ENCODE peak calls at places on chromosomes 6 and 20, in six cellular contexts. H is K562, I is SK-N-MC, W is HCT116, Z is GM23338, J is GM12891. O is an unnamed sample.

GRCh38 chr20:18778993-18779392 is 34.6 kb upstream of the SCP2D1 start:
- DNase-seq in I (no peak), W (no peak), H (peak; percentile 7), J (no peak), Z (peak; percentile 52), O (no peak)

GRCh38 chr6:49606696-49607390 is 29.8 kb downstream of the RHAG start:
- DNase-seq in I (peak; percentile 94), H (peak; percentile 76), Z (peak; percentile 78), J (peak; percentile 35), W (peak; percentile 93), O (peak; percentile 8)

GRCh38 chr20:50478162-50479036 is 31.8 kb upstream of the PTPN1 start:
- DNase-seq in I (no peak), J (peak; percentile 37), W (peak; percentile 47), Z (peak; percentile 88), H (peak; percentile 78), O (peak; percentile 52)

GRCh38 chr6:149268768-149269167 is 48.7 kb upstream of the TAB2 start:
- DNase-seq in I (no peak), W (no peak), J (no peak), H (no peak), Z (no peak), O (no peak)

GRCh38 chr6:130724089-130724488 is 103.1 kb upstream of the SMLR1 start:
- DNase-seq in J (no peak), Z (no peak), H (no peak), W (no peak), I (no peak), O (no peak)

GRCh38 chr6:53811082-53811481 is 16.3 kb downstream of the LRRC1 start:
- DNase-seq in H (no peak), I (no peak), J (no peak), W (peak; percentile 65), Z (no peak), O (no peak)

GRCh38 chr20:48618052-48618451 is 209.7 kb downstream of the PREX1 start:
- DNase-seq in I (no peak), Z (no peak), W (no peak), H (no peak), J (no peak), O (no peak)

GRCh38 chr6:44498436-44498835 is 110.9 kb downstream of the CDC5L start:
- DNase-seq in W (no peak), Z (no peak), J (no peak), H (no peak), I (no peak), O (no peak)

GRCh38 chr6:71072508-71072907 is 115.6 kb upstream of the B3GAT2 start:
- DNase-seq in H (no peak), W (no peak), J (no peak), Z (no peak), I (no peak), O (no peak)

GRCh38 chr6:113381957-113382356 is 475.2 kb upstream of the MARCKS start:
- DNase-seq in W (no peak), J (peak; percentile 5), I (peak; percentile 76), Z (peak; percentile 13), H (no peak), O (no peak)

GRCh38 chr6:143675946-143676345 is 1.8 kb upstream of the PHACTR2 start:
- DNase-seq in J (no peak), H (no peak), I (no peak), W (no peak), Z (no peak), O (no peak)

GRCh38 chr6:3522561-3523287 is 65.9 kb upstream of the SLC22A23 start:
- DNase-seq in H (no peak), Z (no peak), I (no peak), J (no peak), W (no peak), O (no peak)

GRCh38 chr6:108914235-108915022 is 66.2 kb downstream of the ARMC2 start:
- DNase-seq in W (peak; percentile 32), I (no peak), J (no peak), H (peak; percentile 80), Z (peak; percentile 89), O (no peak)

GRCh38 chr20:25489221-25489863 is 81.9 kb downstream of the GINS1 start:
- DNase-seq in W (no peak), H (no peak), I (no peak), Z (peak; percentile 31), J (no peak), O (no peak)

GRCh38 chr6:3398755-3399671 is 57.8 kb downstream of the SLC22A23 start:
- DNase-seq in I (no peak), Z (no peak), H (no peak), W (no peak), J (no peak), O (no peak)

GRCh38 chr6:158232445-158233213 is 64.5 kb downstream of the GTF2H5 start:
- DNase-seq in H (peak; percentile 71), W (no peak), Z (peak; percentile 61), J (peak; percentile 50), I (no peak), O (peak; percentile 61)
- TF ChIP-seq POLR2AphosphoS5 in H (no peak), W (no peak), Z (peak; percentile 20), J (no peak), I (no peak), O (no peak)

GRCh38 chr6:159760602-159761057 is 1.2 kb upstream of the ACAT2 start:
- DNase-seq in Z (peak; percentile 93), J (no peak), H (peak; percentile 9), W (no peak), I (no peak), O (no peak)

GRCh38 chr6:159761135-159761872 is 541 bp upstream of the ACAT2 start:
- DNase-seq in I (no peak), W (no peak), J (peak; percentile 8), Z (peak; percentile 44), H (peak; percentile 21), O (no peak)

GRCh38 chr6:159759645-159760044 is 2.2 kb upstream of the ACAT2 start:
- DNase-seq in W (no peak), J (no peak), I (no peak), H (no peak), Z (no peak), O (no peak)

GRCh38 chr6:159756508-159756907 is 5.3 kb upstream of the ACAT2 start:
- DNase-seq in H (no peak), J (no peak), Z (no peak), I (no peak), W (no peak), O (no peak)

GRCh38 chr6:159758031-159759001 is 3.5 kb upstream of the ACAT2 start:
- DNase-seq in J (no peak), Z (peak; percentile 41), W (peak; percentile 23), I (no peak), H (peak; percentile 16), O (no peak)
- TF ChIP-seq POLR2AphosphoS5 in J (peak; percentile 69), Z (peak; percentile 23), W (no peak), I (no peak), H (no peak), O (peak; percentile 45)

GRCh38 chr20:10268636-10269035 is 50.0 kb downstream of the SNAP25 start:
- DNase-seq in H (no peak), J (no peak), I (no peak), W (no peak), Z (no peak), O (no peak)
- TF ChIP-seq POLR2AphosphoS5 in H (no peak), J (no peak), I (no peak), W (no peak), Z (no peak), O (no peak)

DNA sequence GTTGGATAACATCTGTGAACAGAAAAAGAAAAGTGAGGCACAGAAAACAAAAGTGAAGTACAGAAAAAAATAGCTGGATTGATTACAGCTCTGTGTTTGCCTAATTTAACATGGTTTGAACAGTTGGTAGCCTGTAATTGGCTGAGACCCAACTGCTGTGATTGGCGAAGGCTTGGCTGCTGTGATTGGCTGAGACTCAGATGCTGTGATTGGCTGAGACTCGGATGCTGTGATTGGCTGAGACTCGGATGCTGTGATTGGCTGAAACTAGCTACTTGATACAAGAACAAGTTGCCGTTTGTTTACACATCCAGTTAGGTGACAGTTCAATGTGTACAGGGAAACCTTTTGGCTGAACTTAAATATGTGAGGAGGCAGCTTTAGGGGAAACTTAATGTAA is 223.3 kb upstream of the FOXA2 start:
- DNase-seq in J (no peak), W (peak; percentile 40), H (no peak), I (no peak), Z (no peak), O (no peak)
- TF ChIP-seq POLR2AphosphoS5 in J (no peak), W (no peak), H (no peak), I (no peak), Z (no peak), O (no peak)

DNA sequence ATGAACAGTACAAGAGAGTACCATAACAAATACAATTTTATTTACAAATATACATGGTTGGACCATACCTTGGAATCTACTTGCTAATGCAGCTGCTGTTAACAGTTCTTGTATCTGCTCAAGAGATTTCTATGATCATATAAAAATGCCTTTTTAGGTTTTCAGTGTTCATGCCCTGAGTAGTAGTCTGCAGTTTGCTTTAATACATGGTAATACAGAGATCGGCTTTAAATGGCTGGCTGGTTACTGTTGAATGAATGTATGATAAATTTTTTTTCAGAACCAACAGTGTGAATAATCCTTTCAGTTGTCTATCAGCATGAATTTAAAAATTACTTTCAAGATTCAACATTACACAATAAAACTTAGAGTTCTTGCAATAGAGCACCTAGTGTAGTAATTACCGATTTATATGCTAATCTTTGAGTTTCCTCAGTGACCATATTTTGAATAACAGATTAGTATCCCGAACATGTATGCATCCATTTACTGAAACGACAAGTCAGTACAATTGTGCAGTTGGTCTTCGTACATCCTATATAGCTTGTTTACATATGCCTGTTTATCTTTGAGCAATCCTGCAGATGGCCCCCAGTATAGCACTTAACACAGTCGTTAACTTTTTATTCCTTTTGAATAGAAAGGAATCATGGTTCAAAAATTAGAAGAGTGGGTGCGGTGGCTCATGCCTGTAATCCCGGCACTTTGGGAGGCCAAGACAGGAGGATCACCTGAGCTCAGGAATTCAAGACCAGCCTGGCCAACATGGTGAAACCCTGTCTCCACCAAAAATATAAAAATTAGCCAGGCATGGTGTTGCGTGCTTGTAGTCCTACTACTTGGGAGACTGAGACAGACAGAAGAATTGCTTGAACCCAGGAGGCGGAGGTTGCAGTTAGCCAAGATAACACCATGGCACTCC is 6.4 kb downstream of the SRSF6 start:
- DNase-seq in Z (no peak), J (no peak), W (no peak), I (no peak), H (no peak), O (no peak)
- TF ChIP-seq POLR2AphosphoS5 in Z (no peak), J (peak; percentile 80), W (no peak), I (no peak), H (no peak), O (peak; percentile 4)

DNA sequence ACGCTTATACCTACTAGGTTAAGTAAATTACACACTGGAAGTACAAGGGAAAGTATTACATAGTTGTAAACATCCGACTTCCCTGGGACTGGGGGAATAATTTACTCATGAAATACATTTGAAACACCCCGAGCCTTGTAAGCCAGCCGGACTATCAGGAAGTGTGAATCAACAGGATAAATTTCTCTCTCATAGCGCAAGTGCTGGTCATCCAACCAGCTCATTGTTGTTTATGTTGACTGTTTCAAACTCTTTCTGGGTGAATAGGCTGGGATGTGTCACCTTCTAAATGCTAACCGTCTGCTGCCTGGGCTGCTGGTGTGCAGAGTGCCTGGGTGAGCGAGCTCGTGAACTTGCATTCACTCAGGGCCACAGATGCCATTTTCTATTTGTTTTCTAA is 5.0 kb downstream of the BMP6 start:
- DNase-seq in I (no peak), J (no peak), H (no peak), W (no peak), Z (no peak), O (no peak)
- TF ChIP-seq POLR2AphosphoS5 in I (no peak), J (no peak), H (no peak), W (no peak), Z (no peak), O (no peak)

DNA sequence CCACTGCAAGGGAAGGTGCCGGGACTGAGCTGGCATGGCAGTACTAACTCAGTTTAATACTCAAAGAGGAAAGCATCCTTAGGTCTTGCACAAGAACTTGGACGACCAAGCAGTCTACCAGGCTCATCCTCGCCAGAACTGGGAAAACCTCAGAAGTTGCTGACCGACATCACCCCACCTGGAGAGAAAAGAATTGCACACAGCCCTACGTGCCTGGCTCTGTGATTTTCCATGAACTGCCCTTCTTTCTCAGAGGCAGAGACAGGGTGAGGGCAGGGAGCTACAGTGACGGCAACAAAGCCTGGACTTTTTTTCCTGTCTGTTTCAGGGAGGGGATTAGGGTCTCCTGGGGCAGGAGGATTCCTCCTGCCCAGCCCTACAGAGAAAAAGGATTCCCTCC is 8.0 kb downstream of the JAG1 start:
- DNase-seq in I (no peak), J (no peak), Z (no peak), W (no peak), H (no peak), O (no peak)
- TF ChIP-seq POLR2AphosphoS5 in I (no peak), J (no peak), Z (no peak), W (no peak), H (no peak), O (no peak)